ENCODE peak calls at places on chromosomes 13 and 19, in five cellular contexts. R is mammary epithelial cell, J is hepatocyte, L is HL-60, P is GM23338. D is an unnamed sample.

GRCh38 chr13:26465514-26465913 is 92.0 kb upstream of the WASF3 start:
- DNase-seq in R (no peak), P (no peak), L (no peak), J (no peak), D (no peak)

GRCh38 chr19:55642153-55643002 is 1.1 kb upstream of the ZNF581 start:
- DNase-seq in R (no peak), J (no peak), L (no peak), P (no peak), D (no peak)

GRCh38 chr13:40640845-40641458 is 25.5 kb downstream of the FOXO1 start:
- DNase-seq in R (peak), L (peak), J (no peak), P (no peak), D (no peak)

GRCh38 chr19:48061401-48062344 is 17.8 kb upstream of the CABP5 start:
- DNase-seq in R (no peak), J (no peak), L (no peak), P (peak), D (no peak)

GRCh38 chr13:114164681-114165429 is 14.2 kb upstream of the CFAP97D2 start:
- DNase-seq in P (no peak), J (no peak), L (no peak), R (no peak), D (no peak)

GRCh38 chr19:51664131-51664530 is 17.5 kb upstream of the SIGLEC14 start:
- DNase-seq in L (no peak), J (no peak), P (no peak), R (no peak), D (no peak)

GRCh38 chr13:113137656-113138292 is 15.2 kb downstream of the F10 start:
- DNase-seq in R (no peak), J (no peak), P (no peak), L (no peak), D (no peak)

GRCh38 chr13:100581030-100581429 is 7.6 kb downstream of the GGACT start:
- DNase-seq in P (no peak), L (no peak), J (no peak), R (no peak), D (no peak)

GRCh38 chr13:45178349-45179142 is 22.3 kb downstream of the KCTD4 start:
- DNase-seq in P (no peak), R (no peak), L (no peak), J (peak), D (no peak)

GRCh38 chr13:44577236-44578063 is 1.3 kb upstream of the TSC22D1 start:
- DNase-seq in P (peak), J (peak), L (peak), R (peak), D (peak)

GRCh38 chr13:113117956-113118327 is 4.7 kb upstream of the F10 start:
- DNase-seq in R (no peak), J (no peak), P (no peak), L (no peak), D (no peak)

GRCh38 chr19:18543814-18544475 is 572 bp upstream of the FKBP8 start:
- DNase-seq in P (peak), R (peak), J (peak), L (peak), D (no peak)

GRCh38 chr19:35322014-35322413 is 7.0 kb upstream of the CD22 start:
- DNase-seq in J (no peak), L (no peak), R (no peak), P (no peak), D (no peak)

GRCh38 chr19:47644743-47645499 is 36.0 kb downstream of the BICRA start:
- DNase-seq in J (no peak), L (no peak), P (no peak), R (no peak), D (no peak)

GRCh38 chr19:50906217-50906616 is 5.0 kb downstream of the KLK4 start:
- DNase-seq in R (no peak), P (peak), L (peak), J (peak), D (no peak)

GRCh38 chr19:18230941-18231734 is 4.9 kb upstream of the PDE4C start:
- DNase-seq in L (no peak), R (no peak), J (no peak), P (peak), D (no peak)

GRCh38 chr13:22506286-22506685 is 674.5 kb upstream of the SGCG start:
- DNase-seq in L (no peak), R (no peak), J (no peak), P (no peak), D (no peak)

GRCh38 chr19:38792250-38793111 is 3.5 kb downstream of the LGALS7B start:
- DNase-seq in L (no peak), P (peak), J (no peak), R (no peak), D (no peak)

GRCh38 chr19:28500982-28501633 is 711.8 kb downstream of the UQCRFS1 start:
- DNase-seq in L (peak), R (no peak), P (no peak), J (no peak), D (no peak)

GRCh38 chr13:109785892-109786450 is 412 bp downstream of the IRS2 start:
- DNase-seq in P (peak), L (no peak), J (peak), R (no peak), D (no peak)

GRCh38 chr13:114151565-114152284 is 19.3 kb upstream of the RASA3 start:
- DNase-seq in L (peak), R (peak), J (no peak), P (no peak), D (no peak)

GRCh38 chr19:51047031-51047335 is 12.2 kb upstream of the KLK12 start:
- DNase-seq in L (no peak), R (no peak), P (no peak), J (no peak), D (no peak)

GRCh38 chr19:18660051-18660910 is 23.2 kb upstream of the CRTC1 start:
- DNase-seq in P (no peak), L (no peak), R (no peak), J (no peak), D (no peak)

GRCh38 chr19:53659292-53659691 is 27.5 kb downstream of the DPRX start:
- DNase-seq in R (peak), P (peak), J (peak), L (peak), D (peak)

GRCh38 chr13:22198001-22198400 is 527.1 kb downstream of the FGF9 start:
- DNase-seq in J (no peak), P (no peak), R (no peak), L (no peak), D (no peak)

GRCh38 chr19:55488986-55489710 is 912 bp downstream of the SSC5D start:
- DNase-seq in P (no peak), J (no peak), L (no peak), R (no peak), D (no peak)

GRCh38 chr13:27035892-27036235 is 135.7 kb downstream of the USP12 start:
- DNase-seq in J (no peak), P (no peak), L (no peak), R (peak), D (no peak)

GRCh38 chr13:31408927-31409326 is 209.2 kb downstream of the B3GLCT start:
- DNase-seq in R (no peak), L (no peak), J (no peak), P (no peak), D (no peak)

DNA sequence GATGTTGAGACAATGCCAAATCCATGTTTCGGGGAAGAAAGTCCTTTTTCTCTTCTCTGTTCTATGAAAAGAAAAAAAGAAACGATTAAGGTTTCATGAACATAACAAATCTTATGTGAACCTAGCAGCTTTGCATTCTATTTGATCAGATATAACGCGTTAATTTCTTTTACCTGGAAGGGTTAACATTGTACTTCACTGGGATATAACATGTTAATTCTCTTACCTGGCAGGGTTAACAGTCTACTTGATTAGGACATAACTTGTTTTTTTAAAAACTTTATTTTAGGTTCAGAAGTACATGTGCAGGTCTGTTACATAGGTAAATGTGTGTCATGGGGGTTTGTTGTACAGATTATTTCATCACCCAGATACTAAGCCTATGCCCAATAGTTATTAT is 68.8 kb downstream of the CPAMD8 start:
- DNase-seq in J (no peak), L (no peak), P (no peak), R (no peak), D (no peak)
- H3K27ac ChIP-seq in J (no peak), L (no peak), P (no peak), R (no peak), D (no peak)

DNA sequence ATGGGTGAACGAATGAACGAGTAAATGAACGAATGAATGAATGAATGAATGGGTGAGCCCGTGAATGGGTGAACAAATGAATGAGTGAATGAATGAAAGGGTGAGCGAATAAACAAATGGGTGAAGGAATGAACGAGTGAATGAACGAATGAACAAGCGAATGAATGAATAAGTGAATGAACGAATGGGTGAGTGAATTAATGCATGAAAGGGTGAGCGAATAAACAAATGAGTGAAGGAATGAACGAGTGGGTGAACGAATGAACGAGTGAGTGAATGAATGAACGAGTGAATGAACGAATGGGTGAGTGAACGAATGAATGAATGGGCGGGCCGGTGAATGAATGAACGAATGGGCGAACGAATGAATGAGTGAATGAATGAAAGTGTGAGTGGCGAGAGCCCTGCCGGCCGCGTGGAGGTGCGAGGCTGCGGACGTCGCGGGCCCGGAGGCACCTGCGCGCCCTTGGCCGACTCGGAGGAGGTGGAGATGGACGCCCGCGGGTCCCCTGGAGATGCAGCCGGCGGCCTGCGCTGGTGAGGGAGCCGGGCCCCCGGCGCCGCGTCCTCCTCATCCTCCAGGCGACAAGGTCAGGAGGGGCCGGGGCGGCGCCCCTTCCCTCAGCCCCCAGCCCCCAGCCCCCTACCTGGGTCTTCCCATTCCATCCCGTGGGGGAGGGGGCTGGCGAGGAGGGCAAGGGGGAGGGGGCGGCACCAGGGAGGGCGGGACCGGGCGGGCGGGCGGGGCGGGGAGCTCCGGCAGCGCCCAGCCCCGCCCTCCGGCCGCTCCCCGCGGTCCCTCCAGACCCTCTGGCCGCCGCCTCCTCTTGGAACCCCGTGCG is 15.4 kb downstream of the ANKRD24 start:
- DNase-seq in R (peak), L (no peak), J (no peak), P (peak), D (no peak)
- H3K27ac ChIP-seq in R (no peak), L (no peak), J (no peak), P (no peak), D (no peak)

GRCh38 chr19:21328402-21328801 is 808 bp downstream of the ZNF708 start:
- DNase-seq in P (peak), R (no peak), J (no peak), L (no peak), D (no peak)

GRCh38 chr19:21326169-21326568 is 3.0 kb downstream of the ZNF708 start:
- DNase-seq in P (no peak), R (no peak), J (no peak), L (no peak), D (no peak)

DNA sequence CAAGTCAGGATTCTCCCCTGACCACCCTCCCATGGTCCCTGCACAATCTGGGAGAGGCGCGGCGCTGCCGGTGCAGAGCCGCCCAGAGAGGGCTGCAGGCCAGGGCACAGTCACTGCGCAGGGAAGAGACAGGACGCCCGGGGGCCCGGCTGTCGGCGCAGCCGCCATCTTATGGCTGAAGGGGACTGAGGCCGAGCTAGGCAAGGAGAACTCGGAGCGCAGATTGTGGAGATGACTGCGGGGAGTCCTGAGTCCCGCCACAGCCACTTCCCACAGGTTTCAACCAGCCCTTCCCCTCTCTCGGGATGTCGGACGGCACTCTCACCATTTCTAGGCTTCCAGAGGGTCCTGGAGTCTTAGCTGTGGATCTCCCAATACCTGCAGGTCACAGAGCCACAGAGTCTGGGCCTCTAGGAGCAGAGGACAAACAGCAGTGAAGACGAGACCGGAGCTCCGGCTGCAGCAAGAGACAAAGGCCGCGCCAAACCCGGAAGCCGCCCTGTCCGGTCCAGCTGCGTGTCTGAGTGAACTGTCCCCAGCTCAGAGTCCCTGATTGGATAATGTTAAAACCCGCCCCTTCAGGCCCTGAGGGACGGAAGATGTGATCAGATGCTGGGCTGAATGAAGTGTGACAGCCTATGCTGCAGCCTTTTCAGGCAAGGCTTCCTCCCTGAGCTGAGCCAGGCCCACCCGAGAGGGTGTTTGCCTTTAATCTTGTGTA is at the start of gene ZNF708:
- DNase-seq in R (peak), P (peak), J (peak), L (peak), D (peak)
- H3K27ac ChIP-seq in R (peak), P (peak), J (peak), L (peak), D (peak)

GRCh38 chr13:73140804-73141203 is 82.0 kb downstream of the KLF5 start:
- DNase-seq in L (no peak), P (no peak), J (no peak), R (no peak), D (no peak)

GRCh38 chr13:73141292-73141771 is 82.5 kb downstream of the KLF5 start:
- DNase-seq in J (peak), L (no peak), R (no peak), P (no peak), D (no peak)

GRCh38 chr13:73138967-73139491 is 80.2 kb downstream of the KLF5 start:
- DNase-seq in J (peak), P (peak), L (no peak), R (no peak), D (no peak)

GRCh38 chr13:73136776-73137175 is 78.0 kb downstream of the KLF5 start:
- DNase-seq in L (no peak), R (no peak), J (no peak), P (no peak), D (no peak)

DNA sequence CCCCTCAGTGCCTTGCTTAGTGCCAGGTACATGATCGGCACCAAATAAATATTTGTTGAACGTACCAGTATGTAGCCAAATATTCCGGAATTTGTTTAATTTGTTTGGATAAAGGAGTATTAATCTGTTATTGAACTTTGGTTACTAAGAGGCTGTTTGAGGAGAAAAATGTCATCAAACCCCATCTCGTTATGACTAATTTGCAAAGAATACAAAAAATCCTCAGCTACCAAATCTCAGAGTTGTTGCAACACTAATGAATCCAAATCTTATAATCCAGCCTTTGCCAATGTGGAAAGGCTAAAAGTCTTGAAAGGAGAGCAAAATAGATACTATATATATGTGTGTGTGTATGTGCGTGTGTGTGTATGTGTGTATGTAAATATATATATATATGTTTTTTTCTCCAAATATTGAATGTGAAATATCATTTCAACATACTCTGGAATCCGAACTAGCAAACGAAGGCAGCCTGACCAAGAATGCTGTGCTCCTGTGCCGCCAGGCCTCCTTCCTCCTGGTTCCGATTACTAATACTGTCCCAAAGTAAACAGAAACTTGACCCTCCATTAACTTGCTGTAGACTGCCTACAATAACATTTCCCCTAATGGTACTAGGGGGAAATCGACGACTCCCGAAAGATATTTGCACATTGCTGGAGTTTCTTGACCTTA is 79.6 kb downstream of the KLF5 start:
- DNase-seq in P (peak), R (no peak), J (peak), L (no peak), D (no peak)
- H3K27ac ChIP-seq in P (no peak), R (no peak), J (peak), L (no peak), D (no peak)

GRCh38 chr19:15122331-15123030 is 15.3 kb downstream of the SYDE1 start:
- DNase-seq in J (no peak), R (no peak), L (no peak), P (no peak), D (no peak)

GRCh38 chr19:15124572-15125231 is 17.5 kb downstream of the SYDE1 start:
- DNase-seq in P (peak), L (peak), J (peak), R (peak), D (no peak)

GRCh38 chr19:15123900-15124299 is 16.7 kb downstream of the SYDE1 start:
- DNase-seq in R (no peak), L (no peak), P (no peak), J (no peak), D (no peak)

GRCh38 chr19:15125232-15126067 is 18.2 kb downstream of the SYDE1 start:
- DNase-seq in R (peak), L (peak), P (peak), J (peak), D (peak)

GRCh38 chr19:15123031-15123890 is 16.1 kb downstream of the SYDE1 start:
- DNase-seq in J (no peak), R (no peak), L (no peak), P (no peak), D (no peak)
- H3K27ac ChIP-seq in J (peak), R (no peak), L (no peak), P (no peak), D (peak)

DNA sequence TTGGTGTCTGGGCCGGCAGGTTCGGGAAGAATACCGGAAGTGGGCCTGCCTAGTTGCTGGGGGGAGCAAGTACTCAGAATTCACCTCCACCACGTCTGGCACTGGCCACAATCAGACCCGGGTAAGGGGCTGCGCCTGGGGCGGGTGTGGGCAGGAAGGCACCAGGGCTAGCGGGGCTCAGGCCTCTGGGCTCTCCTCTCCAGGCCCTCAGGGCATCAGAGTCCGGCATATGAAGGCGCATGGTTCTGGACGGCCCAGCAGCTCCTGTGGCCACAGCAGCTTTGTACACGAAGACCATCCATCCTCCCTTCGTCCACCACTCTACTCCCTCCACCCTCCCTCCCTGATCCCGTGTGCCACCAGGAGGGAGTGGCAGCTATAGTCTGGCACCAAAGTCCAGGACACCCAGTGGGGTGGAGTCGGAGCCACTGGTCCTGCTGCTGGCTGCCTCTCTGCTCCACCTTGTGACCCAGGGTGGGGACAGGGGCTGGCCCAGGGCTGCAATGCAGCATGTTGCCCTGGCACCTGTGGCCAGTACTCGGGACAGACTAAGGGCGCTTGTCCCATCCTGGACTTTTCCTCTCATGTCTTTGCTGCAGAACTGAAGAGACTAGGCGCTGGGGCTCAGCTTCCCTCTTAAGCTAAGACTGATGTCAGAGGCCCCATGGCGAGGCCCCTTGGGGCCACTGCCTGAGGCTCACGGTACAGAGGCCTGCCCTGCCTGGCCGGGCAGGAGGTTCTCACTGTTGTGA is 11.1 kb downstream of the DDX39A start:
- DNase-seq in L (no peak), P (no peak), R (no peak), J (no peak), D (no peak)
- H3K27ac ChIP-seq in L (no peak), P (no peak), R (no peak), J (no peak), D (no peak)

GRCh38 chr19:30163663-30164062 is 208.5 kb upstream of the ZNF536 start:
- DNase-seq in R (no peak), J (no peak), L (no peak), P (no peak), D (no peak)
- H3K27ac ChIP-seq in R (no peak), J (no peak), L (no peak), P (no peak), D (no peak)

GRCh38 chr19:13095393-13095784 is 7.3 kb downstream of the LYL1 start:
- DNase-seq in L (peak), P (peak), J (no peak), R (no peak), D (no peak)
- H3K27ac ChIP-seq in L (peak), P (no peak), J (no peak), R (no peak), D (peak)